ENCODE peak calls at places on chromosome 11, in six cellular contexts. D, R, Q, T, S and E are unnamed samples.

GRCh38 chr11:97683733-97684132 is 1293.9 kb downstream of the JRKL start:
- DNase-seq in Q (no peak), D (peak), S (no peak), T (no peak), R (no peak), E (peak)

GRCh38 chr11:1515082-1516060 is 28.8 kb upstream of the MOB2 start:
- DNase-seq in S (peak), R (peak), T (peak), D (peak), Q (no peak), E (no peak)

GRCh38 chr11:62122076-62122475 is 1.7 kb upstream of the INCENP start:
- DNase-seq in T (no peak), R (no peak), Q (no peak), S (no peak), D (no peak), E (peak)

GRCh38 chr11:45856044-45856468 is 8.8 kb downstream of the CRY2 start:
- DNase-seq in D (no peak), Q (peak), S (no peak), R (no peak), T (no peak), E (no peak)

GRCh38 chr11:34345991-34346480 is 11.8 kb downstream of the ABTB2 start:
- DNase-seq in D (no peak), Q (no peak), T (peak), S (no peak), R (no peak), E (no peak)

GRCh38 chr11:11449327-11449726 is 96.3 kb upstream of the CSNK2A3 start:
- DNase-seq in T (no peak), R (no peak), D (no peak), S (no peak), Q (no peak), E (no peak)

GRCh38 chr11:64629796-64630562 is 39.0 kb downstream of the SLC22A12 start:
- DNase-seq in D (peak), Q (no peak), S (no peak), R (no peak), T (no peak), E (no peak)

GRCh38 chr11:16923987-16924386 is 90.2 kb downstream of the PLEKHA7 start:
- DNase-seq in T (no peak), D (no peak), Q (no peak), R (peak), S (no peak), E (no peak)

GRCh38 chr11:93490996-93491618 is 52.1 kb downstream of the SMCO4 start:
- DNase-seq in D (peak), Q (no peak), R (no peak), T (no peak), S (no peak), E (peak)

GRCh38 chr11:73292481-73292880 is 15.6 kb upstream of the ARHGEF17 start:
- DNase-seq in S (no peak), Q (no peak), D (no peak), T (no peak), R (no peak), E (no peak)

GRCh38 chr11:116517584-116517983 is 255.2 kb downstream of the BUD13 start:
- DNase-seq in S (no peak), R (no peak), T (no peak), D (no peak), Q (no peak), E (no peak)

GRCh38 chr11:120566176-120566575 is 54.6 kb downstream of the GRIK4 start:
- DNase-seq in D (peak), R (no peak), Q (no peak), S (no peak), T (no peak), E (no peak)

GRCh38 chr11:1161410-1162152 is 3.8 kb downstream of the MUC5AC start:
- DNase-seq in T (no peak), Q (no peak), R (no peak), S (no peak), D (peak), E (no peak)

GRCh38 chr11:114058026-114058706 is 1.3 kb upstream of the ZBTB16 start:
- DNase-seq in T (no peak), S (no peak), R (no peak), Q (no peak), D (peak), E (no peak)

GRCh38 chr11:18013790-18014507 is 1.1 kb upstream of the SERGEF start:
- DNase-seq in Q (no peak), R (peak), S (no peak), T (no peak), D (peak), E (no peak)